ENCODE peak calls at places on chromosomes 12 and 14, in nine cellular contexts. One of them, this sample, is unnamed.

GRCh38 chr12:31922341-31923062 is 36.7 kb upstream of the RESF1 start:
- DNase-seq in head of caudate nucleus: no peak
- DNase-seq in HEK293T: no peak
- DNase-seq in GM12864: no peak
- DNase-seq in activated CD4-positive, CD25-positive, alpha-beta regulatory T cell: no peak
- DNase-seq in fibroblast of lung: peak
- DNase-seq in NCI-H748 treated with DMSO at 0.1 percent for 48 hours: no peak
- DNase-seq in RKO: peak
- DNase-seq in stimulated activated CD4-positive, alpha-beta T cell treated with anti-CD3 and anti-CD28 coated beads, Interleukin-2, amount 100 ng/mL, for 24 hours: no peak
- DNase-seq in this sample: peak

GRCh38 chr12:111024205-111024794 is 103.9 kb upstream of the MYL2 start:
- DNase-seq in head of caudate nucleus: peak
- DNase-seq in HEK293T: peak
- DNase-seq in GM12864: no peak
- DNase-seq in activated CD4-positive, CD25-positive, alpha-beta regulatory T cell: peak
- DNase-seq in fibroblast of lung: peak
- DNase-seq in NCI-H748 treated with DMSO at 0.1 percent for 48 hours: peak
- DNase-seq in RKO: peak
- DNase-seq in stimulated activated CD4-positive, alpha-beta T cell treated with anti-CD3 and anti-CD28 coated beads, Interleukin-2, amount 100 ng/mL, for 24 hours: peak
- DNase-seq in this sample: no peak

GRCh38 chr14:68749487-68750475 is 43.1 kb downstream of the ZFP36L1 start:
- DNase-seq in head of caudate nucleus: no peak
- DNase-seq in HEK293T: no peak
- DNase-seq in GM12864: no peak
- DNase-seq in activated CD4-positive, CD25-positive, alpha-beta regulatory T cell: no peak
- DNase-seq in fibroblast of lung: peak
- DNase-seq in NCI-H748 treated with DMSO at 0.1 percent for 48 hours: no peak
- DNase-seq in RKO: no peak
- DNase-seq in stimulated activated CD4-positive, alpha-beta T cell treated with anti-CD3 and anti-CD28 coated beads, Interleukin-2, amount 100 ng/mL, for 24 hours: no peak
- DNase-seq in this sample: no peak

GRCh38 chr14:95815226-95815690 is 61.4 kb upstream of the TUNAR start:
- DNase-seq in head of caudate nucleus: no peak
- DNase-seq in HEK293T: no peak
- DNase-seq in GM12864: no peak
- DNase-seq in activated CD4-positive, CD25-positive, alpha-beta regulatory T cell: no peak
- DNase-seq in fibroblast of lung: no peak
- DNase-seq in NCI-H748 treated with DMSO at 0.1 percent for 48 hours: no peak
- DNase-seq in RKO: no peak
- DNase-seq in stimulated activated CD4-positive, alpha-beta T cell treated with anti-CD3 and anti-CD28 coated beads, Interleukin-2, amount 100 ng/mL, for 24 hours: no peak
- DNase-seq in this sample: no peak

GRCh38 chr14:102055181-102055901 is 31.5 kb downstream of the HSP90AA1 start:
- DNase-seq in head of caudate nucleus: no peak
- DNase-seq in HEK293T: no peak
- DNase-seq in GM12864: no peak
- DNase-seq in activated CD4-positive, CD25-positive, alpha-beta regulatory T cell: no peak
- DNase-seq in fibroblast of lung: peak
- DNase-seq in NCI-H748 treated with DMSO at 0.1 percent for 48 hours: no peak
- DNase-seq in RKO: no peak
- DNase-seq in stimulated activated CD4-positive, alpha-beta T cell treated with anti-CD3 and anti-CD28 coated beads, Interleukin-2, amount 100 ng/mL, for 24 hours: no peak
- DNase-seq in this sample: no peak

GRCh38 chr14:94481468-94482131 is 5.6 kb upstream of the SERPINA9 start:
- DNase-seq in head of caudate nucleus: no peak
- DNase-seq in HEK293T: no peak
- DNase-seq in GM12864: no peak
- DNase-seq in activated CD4-positive, CD25-positive, alpha-beta regulatory T cell: no peak
- DNase-seq in fibroblast of lung: no peak
- DNase-seq in NCI-H748 treated with DMSO at 0.1 percent for 48 hours: no peak
- DNase-seq in RKO: peak
- DNase-seq in stimulated activated CD4-positive, alpha-beta T cell treated with anti-CD3 and anti-CD28 coated beads, Interleukin-2, amount 100 ng/mL, for 24 hours: no peak
- DNase-seq in this sample: no peak

GRCh38 chr12:74602881-74603523 is 65.4 kb downstream of the ATXN7L3B start:
- DNase-seq in head of caudate nucleus: no peak
- DNase-seq in HEK293T: no peak
- DNase-seq in GM12864: no peak
- DNase-seq in activated CD4-positive, CD25-positive, alpha-beta regulatory T cell: no peak
- DNase-seq in fibroblast of lung: no peak
- DNase-seq in NCI-H748 treated with DMSO at 0.1 percent for 48 hours: no peak
- DNase-seq in RKO: no peak
- DNase-seq in stimulated activated CD4-positive, alpha-beta T cell treated with anti-CD3 and anti-CD28 coated beads, Interleukin-2, amount 100 ng/mL, for 24 hours: no peak
- DNase-seq in this sample: no peak

GRCh38 chr12:31245822-31246469 is 80.0 kb downstream of the SINHCAF start:
- DNase-seq in head of caudate nucleus: no peak
- DNase-seq in HEK293T: no peak
- DNase-seq in GM12864: no peak
- DNase-seq in activated CD4-positive, CD25-positive, alpha-beta regulatory T cell: no peak
- DNase-seq in fibroblast of lung: peak
- DNase-seq in NCI-H748 treated with DMSO at 0.1 percent for 48 hours: no peak
- DNase-seq in RKO: no peak
- DNase-seq in stimulated activated CD4-positive, alpha-beta T cell treated with anti-CD3 and anti-CD28 coated beads, Interleukin-2, amount 100 ng/mL, for 24 hours: no peak
- DNase-seq in this sample: no peak

GRCh38 chr12:79344855-79345840 is 345.6 kb downstream of the PAWR start:
- DNase-seq in head of caudate nucleus: no peak
- DNase-seq in HEK293T: peak
- DNase-seq in GM12864: peak
- DNase-seq in activated CD4-positive, CD25-positive, alpha-beta regulatory T cell: no peak
- DNase-seq in fibroblast of lung: peak
- DNase-seq in NCI-H748 treated with DMSO at 0.1 percent for 48 hours: peak
- DNase-seq in RKO: peak
- DNase-seq in stimulated activated CD4-positive, alpha-beta T cell treated with anti-CD3 and anti-CD28 coated beads, Interleukin-2, amount 100 ng/mL, for 24 hours: no peak
- DNase-seq in this sample: no peak

GRCh38 chr12:64061868-64062375 is 160.2 kb downstream of the KICS2 start:
- DNase-seq in head of caudate nucleus: no peak
- DNase-seq in HEK293T: no peak
- DNase-seq in GM12864: no peak
- DNase-seq in activated CD4-positive, CD25-positive, alpha-beta regulatory T cell: no peak
- DNase-seq in fibroblast of lung: no peak
- DNase-seq in NCI-H748 treated with DMSO at 0.1 percent for 48 hours: no peak
- DNase-seq in RKO: no peak
- DNase-seq in stimulated activated CD4-positive, alpha-beta T cell treated with anti-CD3 and anti-CD28 coated beads, Interleukin-2, amount 100 ng/mL, for 24 hours: no peak
- DNase-seq in this sample: no peak

GRCh38 chr12:116427200-116427932 is 131.8 kb upstream of the MAP1LC3B2 start:
- DNase-seq in head of caudate nucleus: no peak
- DNase-seq in HEK293T: no peak
- DNase-seq in GM12864: no peak
- DNase-seq in activated CD4-positive, CD25-positive, alpha-beta regulatory T cell: no peak
- DNase-seq in fibroblast of lung: no peak
- DNase-seq in NCI-H748 treated with DMSO at 0.1 percent for 48 hours: no peak
- DNase-seq in RKO: no peak
- DNase-seq in stimulated activated CD4-positive, alpha-beta T cell treated with anti-CD3 and anti-CD28 coated beads, Interleukin-2, amount 100 ng/mL, for 24 hours: no peak
- DNase-seq in this sample: no peak

GRCh38 chr12:113946175-113946574 is 19.9 kb downstream of the RBM19 start:
- DNase-seq in head of caudate nucleus: no peak
- DNase-seq in HEK293T: no peak
- DNase-seq in GM12864: no peak
- DNase-seq in activated CD4-positive, CD25-positive, alpha-beta regulatory T cell: no peak
- DNase-seq in fibroblast of lung: no peak
- DNase-seq in NCI-H748 treated with DMSO at 0.1 percent for 48 hours: no peak
- DNase-seq in RKO: no peak
- DNase-seq in stimulated activated CD4-positive, alpha-beta T cell treated with anti-CD3 and anti-CD28 coated beads, Interleukin-2, amount 100 ng/mL, for 24 hours: no peak
- DNase-seq in this sample: no peak

GRCh38 chr14:65290830-65291229 is 121.7 kb upstream of the FUT8 start:
- DNase-seq in head of caudate nucleus: no peak
- DNase-seq in HEK293T: no peak
- DNase-seq in GM12864: no peak
- DNase-seq in activated CD4-positive, CD25-positive, alpha-beta regulatory T cell: no peak
- DNase-seq in fibroblast of lung: peak
- DNase-seq in NCI-H748 treated with DMSO at 0.1 percent for 48 hours: no peak
- DNase-seq in RKO: peak
- DNase-seq in stimulated activated CD4-positive, alpha-beta T cell treated with anti-CD3 and anti-CD28 coated beads, Interleukin-2, amount 100 ng/mL, for 24 hours: peak
- DNase-seq in this sample: peak

GRCh38 chr12:113333111-113333750 is 1.7 kb downstream of the SLC8B1 start:
- DNase-seq in head of caudate nucleus: no peak
- DNase-seq in HEK293T: no peak
- DNase-seq in GM12864: no peak
- DNase-seq in activated CD4-positive, CD25-positive, alpha-beta regulatory T cell: no peak
- DNase-seq in fibroblast of lung: no peak
- DNase-seq in NCI-H748 treated with DMSO at 0.1 percent for 48 hours: no peak
- DNase-seq in RKO: peak
- DNase-seq in stimulated activated CD4-positive, alpha-beta T cell treated with anti-CD3 and anti-CD28 coated beads, Interleukin-2, amount 100 ng/mL, for 24 hours: no peak
- DNase-seq in this sample: no peak

GRCh38 chr12:113039911-113040425 is 16.6 kb upstream of the DTX1 start:
- DNase-seq in head of caudate nucleus: no peak
- DNase-seq in HEK293T: no peak
- DNase-seq in GM12864: no peak
- DNase-seq in activated CD4-positive, CD25-positive, alpha-beta regulatory T cell: no peak
- DNase-seq in fibroblast of lung: no peak
- DNase-seq in NCI-H748 treated with DMSO at 0.1 percent for 48 hours: no peak
- DNase-seq in RKO: peak
- DNase-seq in stimulated activated CD4-positive, alpha-beta T cell treated with anti-CD3 and anti-CD28 coated beads, Interleukin-2, amount 100 ng/mL, for 24 hours: no peak
- DNase-seq in this sample: no peak

GRCh38 chr12:55057466-55057865 is 37.7 kb downstream of the NEUROD4 start:
- DNase-seq in head of caudate nucleus: no peak
- DNase-seq in HEK293T: no peak
- DNase-seq in GM12864: no peak
- DNase-seq in activated CD4-positive, CD25-positive, alpha-beta regulatory T cell: no peak
- DNase-seq in fibroblast of lung: no peak
- DNase-seq in NCI-H748 treated with DMSO at 0.1 percent for 48 hours: peak
- DNase-seq in RKO: no peak
- DNase-seq in stimulated activated CD4-positive, alpha-beta T cell treated with anti-CD3 and anti-CD28 coated beads, Interleukin-2, amount 100 ng/mL, for 24 hours: no peak
- DNase-seq in this sample: no peak

GRCh38 chr12:14601692-14602091 is 34.0 kb upstream of the PLBD1 start:
- DNase-seq in head of caudate nucleus: no peak
- DNase-seq in HEK293T: no peak
- DNase-seq in GM12864: no peak
- DNase-seq in activated CD4-positive, CD25-positive, alpha-beta regulatory T cell: no peak
- DNase-seq in fibroblast of lung: no peak
- DNase-seq in NCI-H748 treated with DMSO at 0.1 percent for 48 hours: peak
- DNase-seq in RKO: no peak
- DNase-seq in stimulated activated CD4-positive, alpha-beta T cell treated with anti-CD3 and anti-CD28 coated beads, Interleukin-2, amount 100 ng/mL, for 24 hours: no peak
- DNase-seq in this sample: no peak

GRCh38 chr12:13163868-13164267 is 32.7 kb upstream of the EMP1 start:
- DNase-seq in head of caudate nucleus: no peak
- DNase-seq in HEK293T: no peak
- DNase-seq in GM12864: no peak
- DNase-seq in activated CD4-positive, CD25-positive, alpha-beta regulatory T cell: no peak
- DNase-seq in fibroblast of lung: no peak
- DNase-seq in NCI-H748 treated with DMSO at 0.1 percent for 48 hours: no peak
- DNase-seq in RKO: no peak
- DNase-seq in stimulated activated CD4-positive, alpha-beta T cell treated with anti-CD3 and anti-CD28 coated beads, Interleukin-2, amount 100 ng/mL, for 24 hours: no peak
- DNase-seq in this sample: no peak

GRCh38 chr14:65101631-65102440 is 481 bp downstream of the MAX start:
- DNase-seq in head of caudate nucleus: no peak
- DNase-seq in HEK293T: peak
- DNase-seq in GM12864: no peak
- DNase-seq in activated CD4-positive, CD25-positive, alpha-beta regulatory T cell: peak
- DNase-seq in fibroblast of lung: no peak
- DNase-seq in NCI-H748 treated with DMSO at 0.1 percent for 48 hours: no peak
- DNase-seq in RKO: no peak
- DNase-seq in stimulated activated CD4-positive, alpha-beta T cell treated with anti-CD3 and anti-CD28 coated beads, Interleukin-2, amount 100 ng/mL, for 24 hours: peak
- DNase-seq in this sample: no peak

GRCh38 chr12:75446857-75447256 is 33.7 kb upstream of the GLIPR1 start:
- DNase-seq in head of caudate nucleus: no peak
- DNase-seq in HEK293T: no peak
- DNase-seq in GM12864: no peak
- DNase-seq in activated CD4-positive, CD25-positive, alpha-beta regulatory T cell: no peak
- DNase-seq in fibroblast of lung: peak
- DNase-seq in NCI-H748 treated with DMSO at 0.1 percent for 48 hours: no peak
- DNase-seq in RKO: peak
- DNase-seq in stimulated activated CD4-positive, alpha-beta T cell treated with anti-CD3 and anti-CD28 coated beads, Interleukin-2, amount 100 ng/mL, for 24 hours: no peak
- DNase-seq in this sample: peak

GRCh38 chr12:49287876-49288275 is 7.1 kb upstream of the PRPH start:
- DNase-seq in head of caudate nucleus: no peak
- DNase-seq in HEK293T: no peak
- DNase-seq in GM12864: no peak
- DNase-seq in activated CD4-positive, CD25-positive, alpha-beta regulatory T cell: no peak
- DNase-seq in fibroblast of lung: no peak
- DNase-seq in NCI-H748 treated with DMSO at 0.1 percent for 48 hours: no peak
- DNase-seq in RKO: no peak
- DNase-seq in stimulated activated CD4-positive, alpha-beta T cell treated with anti-CD3 and anti-CD28 coated beads, Interleukin-2, amount 100 ng/mL, for 24 hours: no peak
- DNase-seq in this sample: no peak

GRCh38 chr14:52694761-52695480 is 437 bp downstream of the ERO1A start:
- DNase-seq in head of caudate nucleus: no peak
- DNase-seq in HEK293T: peak
- DNase-seq in GM12864: peak
- DNase-seq in activated CD4-positive, CD25-positive, alpha-beta regulatory T cell: peak
- DNase-seq in fibroblast of lung: peak
- DNase-seq in NCI-H748 treated with DMSO at 0.1 percent for 48 hours: peak
- DNase-seq in RKO: peak
- DNase-seq in stimulated activated CD4-positive, alpha-beta T cell treated with anti-CD3 and anti-CD28 coated beads, Interleukin-2, amount 100 ng/mL, for 24 hours: peak
- DNase-seq in this sample: no peak

GRCh38 chr12:92696240-92696639 is 6.5 kb upstream of the PLEKHG7 start:
- DNase-seq in head of caudate nucleus: no peak
- DNase-seq in HEK293T: no peak
- DNase-seq in GM12864: no peak
- DNase-seq in activated CD4-positive, CD25-positive, alpha-beta regulatory T cell: no peak
- DNase-seq in fibroblast of lung: peak
- DNase-seq in NCI-H748 treated with DMSO at 0.1 percent for 48 hours: no peak
- DNase-seq in RKO: no peak
- DNase-seq in stimulated activated CD4-positive, alpha-beta T cell treated with anti-CD3 and anti-CD28 coated beads, Interleukin-2, amount 100 ng/mL, for 24 hours: no peak
- DNase-seq in this sample: no peak

GRCh38 chr14:95876769-95877490 is at the start of gene TUNAR:
- DNase-seq in head of caudate nucleus: no peak
- DNase-seq in HEK293T: peak
- DNase-seq in GM12864: no peak
- DNase-seq in activated CD4-positive, CD25-positive, alpha-beta regulatory T cell: no peak
- DNase-seq in fibroblast of lung: no peak
- DNase-seq in NCI-H748 treated with DMSO at 0.1 percent for 48 hours: no peak
- DNase-seq in RKO: no peak
- DNase-seq in stimulated activated CD4-positive, alpha-beta T cell treated with anti-CD3 and anti-CD28 coated beads, Interleukin-2, amount 100 ng/mL, for 24 hours: no peak
- DNase-seq in this sample: no peak

GRCh38 chr14:52313493-52313881 is 625 bp upstream of the PTGER2 start:
- DNase-seq in head of caudate nucleus: no peak
- DNase-seq in HEK293T: no peak
- DNase-seq in GM12864: no peak
- DNase-seq in activated CD4-positive, CD25-positive, alpha-beta regulatory T cell: no peak
- DNase-seq in fibroblast of lung: peak
- DNase-seq in NCI-H748 treated with DMSO at 0.1 percent for 48 hours: no peak
- DNase-seq in RKO: no peak
- DNase-seq in stimulated activated CD4-positive, alpha-beta T cell treated with anti-CD3 and anti-CD28 coated beads, Interleukin-2, amount 100 ng/mL, for 24 hours: no peak
- DNase-seq in this sample: no peak

GRCh38 chr12:43882578-43883178 is 46.8 kb downstream of the TMEM117 start:
- DNase-seq in head of caudate nucleus: no peak
- DNase-seq in HEK293T: peak
- DNase-seq in GM12864: peak
- DNase-seq in activated CD4-positive, CD25-positive, alpha-beta regulatory T cell: no peak
- DNase-seq in fibroblast of lung: peak
- DNase-seq in NCI-H748 treated with DMSO at 0.1 percent for 48 hours: peak
- DNase-seq in RKO: peak
- DNase-seq in stimulated activated CD4-positive, alpha-beta T cell treated with anti-CD3 and anti-CD28 coated beads, Interleukin-2, amount 100 ng/mL, for 24 hours: no peak
- DNase-seq in this sample: peak

GRCh38 chr12:88958961-88959360 is 378.7 kb upstream of the KITLG start:
- DNase-seq in head of caudate nucleus: no peak
- DNase-seq in HEK293T: no peak
- DNase-seq in GM12864: no peak
- DNase-seq in activated CD4-positive, CD25-positive, alpha-beta regulatory T cell: no peak
- DNase-seq in fibroblast of lung: no peak
- DNase-seq in NCI-H748 treated with DMSO at 0.1 percent for 48 hours: peak
- DNase-seq in RKO: no peak
- DNase-seq in stimulated activated CD4-positive, alpha-beta T cell treated with anti-CD3 and anti-CD28 coated beads, Interleukin-2, amount 100 ng/mL, for 24 hours: no peak
- DNase-seq in this sample: no peak